ENCODE peak calls at places on chromosomes 5 and 9, in nine cellular contexts. S is kidney epithelial cell, I is right atrium auricular region, Q is AG04449, U is colonic mucosa, Y is heart left ventricle, R is epithelial cell of esophagus, W is A549, F is cardiac muscle cell. L is an unnamed sample.

GRCh38 chr9:35863583-35863982 is 6.6 kb downstream of the OR13J1 start:
- DNase-seq in U (no peak), S (no peak), W (no peak), Y (no peak), Q (no peak), F (no peak), I (no peak), R (no peak), L (no peak)

GRCh38 chr9:135780626-135781025 is 78.6 kb downstream of the KCNT1 start:
- DNase-seq in R (no peak), I (no peak), Y (no peak), Q (no peak), S (no peak), U (no peak), W (no peak), F (no peak), L (no peak)

GRCh38 chr5:86640998-86641397 is 23.3 kb downstream of the COX7C start:
- DNase-seq in Y (no peak), R (no peak), W (no peak), I (no peak), U (no peak), Q (no peak), S (no peak), F (no peak), L (no peak)

GRCh38 chr5:25028994-25029393 is 384.2 kb upstream of the CDH10 start:
- DNase-seq in Q (no peak), U (no peak), F (peak; percentile 4), I (no peak), S (no peak), R (no peak), Y (no peak), W (no peak), L (no peak)

GRCh38 chr9:72991772-72992171 is 38.9 kb upstream of the ALDH1A1 start:
- DNase-seq in U (no peak), W (no peak), Y (no peak), Q (no peak), I (no peak), F (no peak), R (no peak), S (no peak), L (no peak)

GRCh38 chr5:135602882-135603721 is 24.3 kb upstream of the CXCL14 start:
- DNase-seq in Q (no peak), S (no peak), Y (no peak), I (peak; percentile 50), R (peak; percentile 10), F (peak; percentile 12), W (no peak), U (no peak), L (no peak)

GRCh38 chr5:89723907-89724306 is 685.6 kb downstream of the CETN3 start:
- DNase-seq in W (no peak), I (no peak), Y (no peak), Q (no peak), U (no peak), F (no peak), R (peak; percentile 13), S (no peak), L (no peak)

GRCh38 chr5:141135030-141135717 is at the start of gene PCDHB5:
- DNase-seq in U (no peak), Q (no peak), F (peak; percentile 35), R (peak; percentile 3), I (no peak), W (peak; percentile 61), S (no peak), Y (no peak), L (peak; percentile 1)

GRCh38 chr5:124783794-124784193 is 37.4 kb upstream of the ZNF608 start:
- DNase-seq in U (no peak), Y (no peak), I (no peak), F (no peak), R (peak; percentile 8), W (no peak), S (no peak), Q (no peak), L (peak; percentile 72)

GRCh38 chr9:116550728-116551436 is 136.2 kb upstream of the TRIM32 start:
- DNase-seq in W (no peak), U (no peak), Q (no peak), F (no peak), R (no peak), I (no peak), S (no peak), Y (no peak), L (peak; percentile 70)

GRCh38 chr9:136799079-136799853 is 3.1 kb downstream of the CCDC183 start:
- DNase-seq in F (peak; percentile 45), W (no peak), I (no peak), U (peak; percentile 88), Q (no peak), R (peak; percentile 17), S (no peak), Y (no peak), L (no peak)

GRCh38 chr9:131333771-131334567 is 44.4 kb downstream of the PLPP7 start:
- DNase-seq in I (no peak), Y (no peak), R (no peak), Q (no peak), W (no peak), S (no peak), F (no peak), U (no peak), L (no peak)

GRCh38 chr5:10542151-10542550 is 21.7 kb upstream of the ANKRD33B start:
- DNase-seq in Q (no peak), R (no peak), I (no peak), F (no peak), W (no peak), Y (no peak), S (no peak), U (no peak), L (no peak)

GRCh38 chr5:115169392-115170127 is at the start of gene TRIM36:
- DNase-seq in Q (no peak), Y (peak; percentile 90), I (peak; percentile 86), S (peak; percentile 41), F (peak; percentile 95), R (peak; percentile 95), U (peak; percentile 97), W (peak; percentile 94), L (peak; percentile 92)
- TF ChIP-seq CTCF in Q (peak; percentile 17), Y (peak; percentile 7), I (no peak), S (no peak), F (peak; percentile 25), R (peak; percentile 19), U (no peak), W (no peak), L (peak; percentile 25)

GRCh38 chr5:171390883-171391677 is 3.4 kb downstream of the NPM1 start:
- DNase-seq in U (no peak), R (peak; percentile 23), I (no peak), Y (no peak), Q (no peak), S (no peak), W (no peak), F (no peak), L (no peak)
- H3K4me3 ChIP-seq in U (no peak overlapping the region), R (peak overlapping the region; percentile 92), I (no peak overlapping the region), Y (no peak overlapping the region), Q (peak overlapping the region; percentile 29), S (peak overlapping the region; percentile 98), W (peak overlapping the region; percentile 77), F (peak overlapping the region; percentile 95), L (no peak overlapping the region)

GRCh38 chr5:35438786-35439185 is 178.9 kb upstream of the SPEF2 start:
- DNase-seq in Q (no peak), U (no peak), I (no peak), S (no peak), R (peak; percentile 52), W (no peak), Y (no peak), F (no peak), L (peak; percentile 14)

GRCh38 chr5:35430381-35431162 is 187.1 kb upstream of the SPEF2 start:
- DNase-seq in R (peak; percentile 84), F (no peak), S (no peak), W (no peak), Q (no peak), Y (no peak), I (no peak), U (no peak), L (no peak)

GRCh38 chr5:35440409-35440808 is 177.3 kb upstream of the SPEF2 start:
- DNase-seq in W (no peak), I (no peak), S (no peak), Q (no peak), Y (no peak), R (no peak), U (no peak), F (no peak), L (no peak)

GRCh38 chr5:35438288-35438687 is 179.4 kb upstream of the SPEF2 start:
- DNase-seq in Y (no peak), R (no peak), F (no peak), W (no peak), S (no peak), I (no peak), Q (no peak), U (no peak), L (no peak)

GRCh38 chr5:35436441-35437057 is 181.1 kb upstream of the SPEF2 start:
- DNase-seq in Y (no peak), U (peak; percentile 38), W (peak; percentile 36), I (no peak), Q (no peak), S (no peak), R (peak; percentile 45), F (peak; percentile 64), L (peak; percentile 54)
- TF ChIP-seq CTCF in Y (peak; percentile 27), U (peak; percentile 65), W (peak; percentile 34), I (peak; percentile 51), Q (peak; percentile 21), S (peak; percentile 55), R (peak; percentile 59), F (peak; percentile 62), L (peak; percentile 62)

GRCh38 chr9:14907360-14907685 is 2.9 kb downstream of the FREM1 start:
- DNase-seq in I (no peak), Q (no peak), W (no peak), R (no peak), Y (no peak), F (peak; percentile 26), S (no peak), U (no peak), L (no peak)

GRCh38 chr9:14908221-14909206 is 1.7 kb downstream of the FREM1 start:
- DNase-seq in U (no peak), W (no peak), S (no peak), F (peak; percentile 44), I (no peak), R (no peak), Y (no peak), Q (no peak), L (no peak)

GRCh38 chr9:14910178-14910805 is at the start of gene FREM1:
- DNase-seq in Q (no peak), Y (peak; percentile 21), S (no peak), R (no peak), U (peak; percentile 47), F (peak; percentile 65), I (no peak), W (no peak), L (peak; percentile 27)

GRCh38 chr9:14911046-14911445 is 818 bp upstream of the FREM1 start:
- DNase-seq in W (no peak), Q (no peak), I (no peak), S (no peak), F (no peak), U (no peak), Y (no peak), R (no peak), L (no peak)

DNA sequence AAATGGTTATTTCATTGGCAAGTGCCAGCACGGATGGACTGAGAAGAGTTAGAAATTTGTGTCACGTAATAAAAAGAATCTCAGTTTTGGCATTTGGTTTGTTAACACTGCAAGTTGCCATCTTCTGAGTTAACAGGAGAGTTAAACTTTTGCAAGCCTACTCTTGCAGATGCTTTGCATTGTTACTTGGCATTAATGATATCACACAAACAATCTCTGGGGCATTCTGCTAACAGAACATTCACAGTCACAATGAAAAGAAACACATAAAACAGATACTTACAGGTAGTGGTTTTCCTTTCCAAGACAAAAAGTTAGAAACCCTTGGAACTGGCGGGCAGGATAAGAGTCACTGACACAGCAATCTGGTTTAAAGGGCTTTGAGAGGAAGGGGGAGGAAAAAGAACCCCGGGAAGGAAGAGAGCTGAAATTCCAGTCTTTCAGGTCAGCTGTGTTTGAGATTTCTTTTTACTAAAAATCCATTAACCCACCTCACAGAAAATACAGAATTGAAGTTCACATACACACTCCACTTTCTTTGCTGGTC is 524 bp downstream of the FREM1 start:
- DNase-seq in I (no peak), Y (no peak), S (no peak), U (no peak), F (peak; percentile 40), Q (no peak), R (no peak), W (no peak), L (no peak)
- H3K4me3 ChIP-seq in I (peak overlapping the region; percentile 21), Y (peak overlapping the region; percentile 56), S (peak overlapping the region; percentile 0), U (no peak overlapping the region), F (peak overlapping the region; percentile 34), Q (no peak overlapping the region), R (no peak overlapping the region), W (no peak overlapping the region), L (peak overlapping the region; percentile 29)

L was measured in choroid plexus epithelial cell.